ENCODE peak calls at places on chromosomes 2 and 18, in five cellular contexts. Q is naive thymus-derived CD4-positive, alpha-beta T cell; T is adrenal gland; Y is heart right ventricle; P is esophagus squamous epithelium. F is an unnamed sample. For H3K9me3 and H3K36me3, the result is how much of the 10 kb centered on the place peaks cover.

GRCh38 chr2:198321522-198322088 is 517.2 kb downstream of the PLCL1 start:
- DNase-seq in Q (no peak), T (no peak), Y (no peak), P (no peak), F (no peak)

GRCh38 chr2:7860693-7861092 is 821.2 kb upstream of the ID2 start:
- DNase-seq in Q (no peak), T (no peak), Y (no peak), P (no peak), F (peak)

GRCh38 chr2:18980104-18980777 is 378.2 kb downstream of the OSR1 start:
- DNase-seq in Q (no peak), T (no peak), Y (no peak), P (no peak), F (no peak)

GRCh38 chr2:44107086-44107740 is 61.5 kb upstream of the PPM1B start:
- DNase-seq in Q (no peak), T (no peak), Y (no peak), P (no peak), F (no peak)

GRCh38 chr2:232543928-232544631 is 4.6 kb downstream of the CHRNG start:
- DNase-seq in Q (no peak), T (no peak), Y (no peak), P (no peak), F (no peak)

GRCh38 chr18:31409301-31409700 is 32.7 kb downstream of the DSG4 start:
- DNase-seq in Q (no peak), T (no peak), Y (no peak), P (no peak), F (no peak)

GRCh38 chr2:72139871-72140620 is 7.6 kb downstream of the CYP26B1 start:
- DNase-seq in Q (no peak), T (no peak), Y (no peak), P (no peak), F (no peak)

GRCh38 chr18:63307555-63308200 is 11.9 kb downstream of the BCL2 start:
- DNase-seq in Q (no peak), T (no peak), Y (no peak), P (no peak), F (no peak)

GRCh38 chr2:27016801-27017325 is 15.9 kb upstream of the TMEM214 start:
- DNase-seq in Q (peak), T (peak), Y (no peak), P (no peak), F (peak)

GRCh38 chr2:62198237-62198633 is 2.3 kb downstream of the B3GNT2 start:
- DNase-seq in Q (no peak), T (no peak), Y (no peak), P (no peak), F (no peak)

GRCh38 chr2:54803783-54804758 is 80.6 kb downstream of the EML6 start:
- DNase-seq in Q (no peak), T (no peak), Y (no peak), P (no peak), F (no peak)

GRCh38 chr2:196601430-196602306 is 37.8 kb upstream of the CCDC150 start:
- DNase-seq in Q (no peak), T (peak), Y (peak), P (no peak), F (peak)

GRCh38 chr2:240930096-240930630 is 24.0 kb downstream of the CROCC2 start:
- DNase-seq in Q (no peak), T (peak), Y (no peak), P (no peak), F (no peak)

GRCh38 chr18:45856526-45856925 is 31.1 kb downstream of the SIGLEC15 start:
- DNase-seq in Q (no peak), T (no peak), Y (no peak), P (no peak), F (no peak)

GRCh38 chr18:11981633-11982366 is 493 bp downstream of the IMPA2 start:
- DNase-seq in Q (peak), T (peak), Y (peak), P (no peak), F (peak)

GRCh38 chr18:37567061-37567993 is 1.7 kb upstream of the CELF4 start:
- DNase-seq in Q (no peak), T (no peak), Y (no peak), P (no peak), F (no peak)

GRCh38 chr18:37565138-37565984 is at the start of gene CELF4:
- DNase-seq in Q (no peak), T (no peak), Y (no peak), P (no peak), F (peak)

GRCh38 chr18:37564796-37565137 is 831 bp downstream of the CELF4 start:
- DNase-seq in Q (no peak), T (peak), Y (peak), P (no peak), F (peak)

GRCh38 chr18:37566479-37567060 is 972 bp upstream of the CELF4 start:
- DNase-seq in Q (no peak), T (no peak), Y (no peak), P (no peak), F (no peak)

DNA sequence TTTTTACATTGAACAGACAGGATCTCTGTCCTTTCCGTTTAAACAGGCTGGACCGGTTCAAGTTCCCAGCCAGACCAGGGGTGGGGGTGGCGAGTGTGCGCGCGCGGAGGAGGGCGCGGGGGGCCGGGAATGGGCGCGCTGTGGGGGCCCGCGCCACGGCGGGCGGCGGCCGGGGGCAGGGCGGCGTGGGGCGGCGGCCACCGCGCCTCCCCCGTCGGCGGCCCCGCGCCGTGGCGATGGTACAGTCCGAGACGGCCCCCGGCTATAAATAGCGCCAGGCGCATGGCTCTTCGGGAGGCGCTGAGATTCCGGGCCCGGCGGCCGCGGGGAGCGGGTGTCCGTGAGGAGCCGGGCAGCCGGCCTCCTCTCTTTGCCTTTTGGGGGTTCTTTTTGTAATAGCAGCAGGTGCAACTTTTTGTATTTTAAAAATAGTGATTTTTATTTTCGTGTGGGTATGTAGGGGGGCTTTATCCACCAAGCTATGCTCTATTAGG is 434 bp upstream of the CELF4 start:
- DNase-seq in Q (no peak), T (peak), Y (peak), P (no peak), F (peak)
- H3K4me3 ChIP-seq in Q (no peak), T (peak), Y (peak), P (peak), F (peak)

GRCh38 chr2:179207047-179207446 is 57.6 kb downstream of the SESTD1 start:
- DNase-seq in Q (no peak), T (no peak), Y (no peak), P (no peak), F (no peak)
- H3K9me3 ChIP-seq in Q (under half), T (under half), Y (half or more), P (under half), F (under half)

GRCh38 chr2:239054921-239055320 is 207.0 kb downstream of the TWIST2 start:
- DNase-seq in Q (no peak), T (no peak), Y (no peak), P (no peak), F (no peak)
- H3K36me3 ChIP-seq in Q (under half), T (under half), Y (half or more), P (half or more), F (under half)

GRCh38 chr2:60309941-60310680 is 243.3 kb downstream of the BCL11A start:
- DNase-seq in Q (no peak), T (no peak), Y (no peak), P (no peak), F (no peak)
- H3K4me3 ChIP-seq in Q (no peak), T (no peak), Y (no peak), P (no peak), F (no peak)

GRCh38 chr18:78641689-78642231 is 337.9 kb upstream of the SALL3 start:
- DNase-seq in Q (no peak), T (no peak), Y (no peak), P (no peak), F (no peak)

GRCh38 chr18:78642561-78643398 is 336.8 kb upstream of the SALL3 start:
- DNase-seq in Q (no peak), T (no peak), Y (no peak), P (no peak), F (no peak)

GRCh38 chr18:78645216-78645615 is 334.4 kb upstream of the SALL3 start:
- DNase-seq in Q (no peak), T (no peak), Y (no peak), P (no peak), F (no peak)

GRCh38 chr18:78647018-78647417 is 332.6 kb upstream of the SALL3 start:
- DNase-seq in Q (no peak), T (no peak), Y (no peak), P (no peak), F (peak)

DNA sequence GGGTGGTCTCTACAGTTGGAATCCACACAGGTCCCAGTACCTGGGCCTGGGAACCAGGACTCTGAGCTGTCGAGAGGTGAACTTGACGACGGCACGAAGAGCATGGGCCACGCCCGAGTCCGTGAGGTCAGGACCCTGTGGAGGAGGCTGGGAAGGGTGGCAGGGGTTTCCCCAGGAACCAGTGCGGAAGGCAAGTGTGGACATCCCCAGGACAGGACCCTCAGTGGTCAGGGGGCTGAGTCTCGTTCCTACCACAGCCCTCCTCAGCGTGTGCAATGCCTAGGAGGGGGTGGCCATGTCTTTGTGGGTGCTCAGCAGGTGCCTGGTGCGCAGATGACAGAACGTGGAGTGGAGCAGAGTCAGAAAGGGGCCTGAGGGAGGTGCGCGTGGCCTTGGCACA is 335.6 kb upstream of the SALL3 start:
- DNase-seq in Q (no peak), T (no peak), Y (no peak), P (no peak), F (no peak)
- H3K9me3 ChIP-seq in Q (under half), T (under half), Y (under half), P (under half), F (under half)

GRCh38 chr2:32379352-32379751 is 22.5 kb downstream of the BIRC6 start:
- DNase-seq in Q (no peak), T (no peak), Y (no peak), P (no peak), F (no peak)

GRCh38 chr2:32384529-32384928 is 27.7 kb downstream of the BIRC6 start:
- DNase-seq in Q (no peak), T (no peak), Y (no peak), P (no peak), F (no peak)

GRCh38 chr2:32377928-32378327 is 21.1 kb downstream of the BIRC6 start:
- DNase-seq in Q (no peak), T (no peak), Y (no peak), P (no peak), F (no peak)

GRCh38 chr2:32383858-32384257 is 27.0 kb downstream of the BIRC6 start:
- DNase-seq in Q (no peak), T (no peak), Y (no peak), P (no peak), F (no peak)
- H3K36me3 ChIP-seq in Q (under half), T (under half), Y (half or more), P (half or more), F (half or more)

GRCh38 chr18:48752478-48752877 is 198.3 kb downstream of the SMAD7 start:
- DNase-seq in Q (no peak), T (no peak), Y (no peak), P (no peak), F (no peak)
- H3K4me3 ChIP-seq in Q (no peak), T (no peak), Y (no peak), P (no peak), F (no peak)

GRCh38 chr2:5609191-5609590 is 83.0 kb upstream of the SOX11 start:
- DNase-seq in Q (no peak), T (no peak), Y (no peak), P (no peak), F (no peak)
- H3K9me3 ChIP-seq in Q (under half), T (under half), Y (under half), P (under half), F (under half)

DNA sequence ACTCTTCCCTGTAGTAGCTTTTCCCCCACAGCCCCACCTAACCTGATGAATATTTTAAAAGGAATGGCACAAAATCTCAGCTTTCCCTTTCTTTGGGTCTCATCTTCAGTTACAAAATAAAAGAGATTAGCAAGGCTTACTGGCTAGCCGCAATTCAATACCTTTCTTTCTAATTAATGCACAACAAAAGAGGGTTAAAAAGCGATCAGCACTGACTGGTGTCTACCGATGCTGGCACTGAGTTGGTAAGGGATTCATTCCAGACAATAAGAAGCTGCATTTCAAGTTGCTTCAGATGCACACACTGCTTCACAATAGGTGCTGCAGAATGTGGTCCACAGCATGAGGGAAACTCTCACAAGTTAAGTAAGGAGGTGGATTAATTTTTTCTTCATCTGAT is 41.9 kb downstream of the HDHD2 start:
- DNase-seq in Q (no peak), T (no peak), Y (no peak), P (no peak), F (no peak)
- H3K36me3 ChIP-seq in Q (under half), T (under half), Y (half or more), P (half or more), F (under half)